ENCODE peak calls at places on chromosomes 7 and 10, in five cellular contexts. One of them, this sample, is unnamed.

GRCh38 chr7:95229301-95229700 is 95.0 kb downstream of the PON1 start:
- DNase-seq in GM10248: no peak
- DNase-seq in COLO829: peak
- DNase-seq in naive thymus-derived CD4-positive, alpha-beta T cell: no peak
- DNase-seq in AG08396: no peak
- DNase-seq in this sample: no peak

GRCh38 chr7:2477447-2478386 is 1.5 kb upstream of the GRIFIN start:
- DNase-seq in GM10248: peak
- DNase-seq in COLO829: peak
- DNase-seq in naive thymus-derived CD4-positive, alpha-beta T cell: peak
- DNase-seq in AG08396: peak
- DNase-seq in this sample: peak

GRCh38 chr10:125162181-125162906 is 2.0 kb upstream of the CTBP2 start:
- DNase-seq in GM10248: no peak
- DNase-seq in COLO829: no peak
- DNase-seq in naive thymus-derived CD4-positive, alpha-beta T cell: no peak
- DNase-seq in AG08396: no peak
- DNase-seq in this sample: no peak

GRCh38 chr7:4711093-4711492 is 29.0 kb downstream of the FOXK1 start:
- DNase-seq in GM10248: no peak
- DNase-seq in COLO829: no peak
- DNase-seq in naive thymus-derived CD4-positive, alpha-beta T cell: no peak
- DNase-seq in AG08396: no peak
- DNase-seq in this sample: no peak

GRCh38 chr7:139623518-139623917 is 100.0 kb downstream of the CLEC2L start:
- DNase-seq in GM10248: no peak
- DNase-seq in COLO829: peak
- DNase-seq in naive thymus-derived CD4-positive, alpha-beta T cell: no peak
- DNase-seq in AG08396: no peak
- DNase-seq in this sample: no peak

GRCh38 chr10:45091968-45092367 is 91.2 kb downstream of the ZNF22 start:
- DNase-seq in GM10248: no peak
- DNase-seq in COLO829: no peak
- DNase-seq in naive thymus-derived CD4-positive, alpha-beta T cell: no peak
- DNase-seq in AG08396: no peak
- DNase-seq in this sample: no peak

GRCh38 chr7:63008366-63008765 is 990.3 kb upstream of the ZNF722 start:
- DNase-seq in GM10248: no peak
- DNase-seq in COLO829: no peak
- DNase-seq in naive thymus-derived CD4-positive, alpha-beta T cell: no peak
- DNase-seq in AG08396: no peak
- DNase-seq in this sample: no peak

GRCh38 chr10:79380125-79380917 is 33.1 kb downstream of the PPIF start:
- DNase-seq in GM10248: no peak
- DNase-seq in COLO829: no peak
- DNase-seq in naive thymus-derived CD4-positive, alpha-beta T cell: no peak
- DNase-seq in AG08396: peak
- DNase-seq in this sample: no peak

GRCh38 chr10:82378146-82378545 is 503.2 kb downstream of the NRG3 start:
- DNase-seq in GM10248: no peak
- DNase-seq in COLO829: peak
- DNase-seq in naive thymus-derived CD4-positive, alpha-beta T cell: no peak
- DNase-seq in AG08396: peak
- DNase-seq in this sample: peak

GRCh38 chr7:134767567-134768168 is 11.8 kb upstream of the CALD1 start:
- DNase-seq in GM10248: no peak
- DNase-seq in COLO829: no peak
- DNase-seq in naive thymus-derived CD4-positive, alpha-beta T cell: no peak
- DNase-seq in AG08396: no peak
- DNase-seq in this sample: no peak

GRCh38 chr7:17007841-17008240 is 126.1 kb upstream of the AGR3 start:
- DNase-seq in GM10248: no peak
- DNase-seq in COLO829: no peak
- DNase-seq in naive thymus-derived CD4-positive, alpha-beta T cell: no peak
- DNase-seq in AG08396: no peak
- DNase-seq in this sample: no peak

GRCh38 chr7:122155566-122155965 is 11.5 kb upstream of the AASS start:
- DNase-seq in GM10248: no peak
- DNase-seq in COLO829: no peak
- DNase-seq in naive thymus-derived CD4-positive, alpha-beta T cell: no peak
- DNase-seq in AG08396: peak
- DNase-seq in this sample: no peak

GRCh38 chr10:110141747-110142625 is 65.4 kb upstream of the MXI1 start:
- DNase-seq in GM10248: no peak
- DNase-seq in COLO829: no peak
- DNase-seq in naive thymus-derived CD4-positive, alpha-beta T cell: no peak
- DNase-seq in AG08396: no peak
- DNase-seq in this sample: no peak

GRCh38 chr7:73885975-73886798 is 25.2 kb downstream of the TMEM270 start:
- DNase-seq in GM10248: no peak
- DNase-seq in COLO829: no peak
- DNase-seq in naive thymus-derived CD4-positive, alpha-beta T cell: no peak
- DNase-seq in AG08396: peak
- DNase-seq in this sample: no peak

GRCh38 chr7:25694690-25695089 is 457.3 kb upstream of the NFE2L3 start:
- DNase-seq in GM10248: no peak
- DNase-seq in COLO829: no peak
- DNase-seq in naive thymus-derived CD4-positive, alpha-beta T cell: no peak
- DNase-seq in AG08396: no peak
- DNase-seq in this sample: no peak

GRCh38 chr10:130138479-130138866 is 2.3 kb downstream of the GLRX3 start:
- DNase-seq in GM10248: no peak
- DNase-seq in COLO829: peak
- DNase-seq in naive thymus-derived CD4-positive, alpha-beta T cell: no peak
- DNase-seq in AG08396: peak
- DNase-seq in this sample: no peak

GRCh38 chr10:58360412-58361004 is 24.7 kb upstream of the TFAM start:
- DNase-seq in GM10248: no peak
- DNase-seq in COLO829: no peak
- DNase-seq in naive thymus-derived CD4-positive, alpha-beta T cell: no peak
- DNase-seq in AG08396: no peak
- DNase-seq in this sample: peak